ENCODE peak calls at places on chromosome 1, in eight cellular contexts. One of them, this sample, is unnamed.

GRCh38 chr1:113912594-113913311 is 7.6 kb downstream of the DCLRE1B start:
- DNase-seq in amniotic epithelial cell: peak
- DNase-seq in tibial nerve: no peak
- DNase-seq in T-helper 17 cell: no peak
- DNase-seq in ACHN: no peak
- DNase-seq in sciatic nerve: no peak
- DNase-seq in activated T-cell treated with anti-CD3 and anti-CD28 coated beads for 48 hours: no peak
- DNase-seq in DMS53: no peak
- DNase-seq in this sample: peak

GRCh38 chr1:154954541-154954940 is 1.4 kb downstream of the PBXIP1 start:
- DNase-seq in amniotic epithelial cell: no peak
- DNase-seq in tibial nerve: no peak
- DNase-seq in T-helper 17 cell: no peak
- DNase-seq in ACHN: no peak
- DNase-seq in sciatic nerve: no peak
- DNase-seq in activated T-cell treated with anti-CD3 and anti-CD28 coated beads for 48 hours: no peak
- DNase-seq in DMS53: peak
- DNase-seq in this sample: no peak

GRCh38 chr1:94514095-94514727 is 27.3 kb downstream of the F3 start:
- DNase-seq in amniotic epithelial cell: no peak
- DNase-seq in tibial nerve: no peak
- DNase-seq in T-helper 17 cell: no peak
- DNase-seq in ACHN: peak
- DNase-seq in sciatic nerve: no peak
- DNase-seq in activated T-cell treated with anti-CD3 and anti-CD28 coated beads for 48 hours: no peak
- DNase-seq in DMS53: peak
- DNase-seq in this sample: peak

GRCh38 chr1:46288485-46289133 is 14.8 kb downstream of the LRRC41 start:
- DNase-seq in amniotic epithelial cell: peak
- DNase-seq in tibial nerve: no peak
- DNase-seq in T-helper 17 cell: no peak
- DNase-seq in ACHN: peak
- DNase-seq in sciatic nerve: no peak
- DNase-seq in activated T-cell treated with anti-CD3 and anti-CD28 coated beads for 48 hours: no peak
- DNase-seq in DMS53: peak
- DNase-seq in this sample: peak

GRCh38 chr1:46512792-46513190 is 23.2 kb downstream of the DMBX1 start:
- DNase-seq in amniotic epithelial cell: no peak
- DNase-seq in tibial nerve: no peak
- DNase-seq in T-helper 17 cell: no peak
- DNase-seq in ACHN: no peak
- DNase-seq in sciatic nerve: no peak
- DNase-seq in activated T-cell treated with anti-CD3 and anti-CD28 coated beads for 48 hours: no peak
- DNase-seq in DMS53: no peak
- DNase-seq in this sample: no peak

GRCh38 chr1:10031461-10031860 is 1.3 kb upstream of the UBE4B start:
- DNase-seq in amniotic epithelial cell: peak
- DNase-seq in tibial nerve: no peak
- DNase-seq in T-helper 17 cell: no peak
- DNase-seq in ACHN: peak
- DNase-seq in sciatic nerve: no peak
- DNase-seq in activated T-cell treated with anti-CD3 and anti-CD28 coated beads for 48 hours: no peak
- DNase-seq in DMS53: peak
- DNase-seq in this sample: peak

GRCh38 chr1:93661829-93662474 is 19.7 kb downstream of the BCAR3 start:
- DNase-seq in amniotic epithelial cell: peak
- DNase-seq in tibial nerve: no peak
- DNase-seq in T-helper 17 cell: no peak
- DNase-seq in ACHN: peak
- DNase-seq in sciatic nerve: no peak
- DNase-seq in activated T-cell treated with anti-CD3 and anti-CD28 coated beads for 48 hours: no peak
- DNase-seq in DMS53: no peak
- DNase-seq in this sample: peak

GRCh38 chr1:5369223-5369622 is 623.0 kb downstream of the NPHP4 start:
- DNase-seq in amniotic epithelial cell: no peak
- DNase-seq in tibial nerve: no peak
- DNase-seq in T-helper 17 cell: no peak
- DNase-seq in ACHN: no peak
- DNase-seq in sciatic nerve: no peak
- DNase-seq in activated T-cell treated with anti-CD3 and anti-CD28 coated beads for 48 hours: no peak
- DNase-seq in DMS53: no peak
- DNase-seq in this sample: no peak

GRCh38 chr1:58727363-58727762 is 27.5 kb upstream of the MYSM1 start:
- DNase-seq in amniotic epithelial cell: peak
- DNase-seq in tibial nerve: no peak
- DNase-seq in T-helper 17 cell: no peak
- DNase-seq in ACHN: peak
- DNase-seq in sciatic nerve: no peak
- DNase-seq in activated T-cell treated with anti-CD3 and anti-CD28 coated beads for 48 hours: no peak
- DNase-seq in DMS53: peak
- DNase-seq in this sample: peak

This sample was measured in renal cortical epithelial cell.